ENCODE peak calls at places on chromosomes 5 and 9, in six cellular contexts. U is fibroblast of mammary gland; J is NCI-H2227 treated with DMSO at 0.1 percent for 48 hours; I is activated CD8-positive, alpha-beta T cell treated with anti-CD3 and anti-CD28 coated beads for 36 hours; R is lung; W is foreskin fibroblast. Y is an unnamed sample.

GRCh38 chr5:203246-203645 is 12.0 kb downstream of the LRRC14B start:
- DNase-seq in U (no peak), J (no peak), I (no peak), R (no peak), W (no peak), Y (no peak)

GRCh38 chr5:123422433-123423277 is 548 bp downstream of the CEP120 start:
- DNase-seq in U (peak), J (peak), I (peak), R (no peak), W (peak), Y (peak)

GRCh38 chr5:8676731-8677130 is 807.8 kb downstream of the MTRR start:
- DNase-seq in U (peak), J (no peak), I (no peak), R (no peak), W (peak), Y (peak)

GRCh38 chr9:121860744-121861143 is 209.3 kb downstream of the DAB2IP start:
- DNase-seq in U (peak), J (no peak), I (no peak), R (no peak), W (peak), Y (peak)

GRCh38 chr5:138408023-138408422 is 30.8 kb upstream of the REEP2 start:
- DNase-seq in U (no peak), J (peak), I (peak), R (no peak), W (no peak), Y (no peak)

GRCh38 chr5:139895647-139896046 is 100.0 kb downstream of the PSD2 start:
- DNase-seq in U (no peak), J (no peak), I (no peak), R (no peak), W (no peak), Y (no peak)

GRCh38 chr5:179858241-179858585 is 404 bp downstream of the MRNIP start:
- DNase-seq in U (no peak), J (no peak), I (peak), R (no peak), W (peak), Y (peak)

GRCh38 chr5:5886812-5887486 is 464.5 kb downstream of the ICE1 start:
- DNase-seq in U (no peak), J (no peak), I (peak), R (no peak), W (no peak), Y (no peak)

GRCh38 chr5:126454081-126454480 is 30.9 kb downstream of the GRAMD2B start:
- DNase-seq in U (no peak), J (no peak), I (no peak), R (no peak), W (no peak), Y (peak)

GRCh38 chr5:23072179-23072578 is 219.0 kb upstream of the CDH12 start:
- DNase-seq in U (no peak), J (no peak), I (no peak), R (no peak), W (no peak), Y (no peak)

GRCh38 chr9:130997925-130998595 is 10.9 kb upstream of the LAMC3 start:
- DNase-seq in U (peak), J (no peak), I (peak), R (peak), W (peak), Y (peak)

GRCh38 chr5:34772691-34773090 is 66.3 kb upstream of the TTC23L start:
- DNase-seq in U (no peak), J (no peak), I (no peak), R (no peak), W (no peak), Y (no peak)

GRCh38 chr9:113574381-113575262 is 111.1 kb downstream of the RGS3 start:
- DNase-seq in U (peak), J (no peak), I (no peak), R (no peak), W (peak), Y (no peak)

GRCh38 chr5:168426864-168427172 is 59.5 kb upstream of the RARS1 start:
- DNase-seq in U (no peak), J (no peak), I (no peak), R (no peak), W (no peak), Y (no peak)

Y was measured in fibroblast of pulmonary artery.